ENCODE peak calls at places on chromosomes 1 and 21, in eight cellular contexts. One of them, this sample, is unnamed. For H3K4me1, the result is how much of the 10 kb centered on the place peaks cover.

GRCh38 chr1:82091729-82092128 is 291.0 kb downstream of the ADGRL2 start:
- DNase-seq in hepatocyte: no peak
- DNase-seq in mesendoderm: peak
- DNase-seq in neural progenitor cell: no peak
- DNase-seq in GM23338: peak
- DNase-seq in A549: no peak
- DNase-seq in HCT116: no peak
- DNase-seq in PC-3: no peak
- DNase-seq in this sample: no peak

GRCh38 chr21:36692125-36692843 is 6.6 kb upstream of the SIM2 start:
- DNase-seq in hepatocyte: no peak
- DNase-seq in HCT116: no peak
- DNase-seq in PC-3: no peak
- DNase-seq in neural progenitor cell: peak
- DNase-seq in mesendoderm: peak
- DNase-seq in A549: no peak
- DNase-seq in GM23338: peak
- DNase-seq in this sample: peak

GRCh38 chr1:44568128-44568900 is 106.0 kb downstream of the TMEM53 start:
- DNase-seq in mesendoderm: peak
- DNase-seq in A549: no peak
- DNase-seq in PC-3: peak
- DNase-seq in GM23338: no peak
- DNase-seq in HCT116: no peak
- DNase-seq in hepatocyte: no peak
- DNase-seq in neural progenitor cell: no peak
- DNase-seq in this sample: no peak

GRCh38 chr1:183030053-183030452 is 6.8 kb downstream of the LAMC1 start:
- DNase-seq in mesendoderm: no peak
- DNase-seq in A549: no peak
- DNase-seq in PC-3: peak
- DNase-seq in neural progenitor cell: no peak
- DNase-seq in hepatocyte: peak
- DNase-seq in GM23338: no peak
- DNase-seq in HCT116: no peak
- DNase-seq in this sample: no peak

GRCh38 chr1:43274125-43274803 is 4.5 kb downstream of the TMEM125 start:
- DNase-seq in mesendoderm: peak
- DNase-seq in hepatocyte: no peak
- DNase-seq in PC-3: peak
- DNase-seq in GM23338: peak
- DNase-seq in neural progenitor cell: no peak
- DNase-seq in HCT116: no peak
- DNase-seq in A549: no peak
- DNase-seq in this sample: peak

GRCh38 chr21:45975017-45975595 is 6.5 kb upstream of the COL6A1 start:
- DNase-seq in mesendoderm: peak
- DNase-seq in HCT116: peak
- DNase-seq in A549: no peak
- DNase-seq in GM23338: peak
- DNase-seq in PC-3: peak
- DNase-seq in neural progenitor cell: peak
- DNase-seq in hepatocyte: peak
- DNase-seq in this sample: peak

GRCh38 chr1:195939844-195940243 is 668.4 kb downstream of the KCNT2 start:
- DNase-seq in PC-3: peak
- DNase-seq in hepatocyte: peak
- DNase-seq in mesendoderm: peak
- DNase-seq in neural progenitor cell: peak
- DNase-seq in GM23338: peak
- DNase-seq in HCT116: no peak
- DNase-seq in A549: no peak
- DNase-seq in this sample: no peak

GRCh38 chr21:41396452-41397107 is 29.5 kb upstream of the MX1 start:
- DNase-seq in PC-3: peak
- DNase-seq in HCT116: no peak
- DNase-seq in A549: no peak
- DNase-seq in mesendoderm: peak
- DNase-seq in GM23338: peak
- DNase-seq in neural progenitor cell: peak
- DNase-seq in hepatocyte: peak
- DNase-seq in this sample: no peak

GRCh38 chr1:59013276-59013927 is 229.6 kb upstream of the JUN start:
- DNase-seq in mesendoderm: peak
- DNase-seq in neural progenitor cell: peak
- DNase-seq in GM23338: peak
- DNase-seq in A549: no peak
- DNase-seq in PC-3: no peak
- DNase-seq in HCT116: no peak
- DNase-seq in hepatocyte: peak
- DNase-seq in this sample: no peak

GRCh38 chr1:2277741-2278488 is 49.8 kb downstream of the SKI start:
- DNase-seq in HCT116: no peak
- DNase-seq in GM23338: no peak
- DNase-seq in PC-3: no peak
- DNase-seq in neural progenitor cell: no peak
- DNase-seq in mesendoderm: peak
- DNase-seq in A549: no peak
- DNase-seq in hepatocyte: no peak
- DNase-seq in this sample: peak

GRCh38 chr1:96357132-96357531 is 364.5 kb upstream of the PTBP2 start:
- DNase-seq in A549: no peak
- DNase-seq in HCT116: no peak
- DNase-seq in GM23338: no peak
- DNase-seq in mesendoderm: no peak
- DNase-seq in neural progenitor cell: no peak
- DNase-seq in hepatocyte: no peak
- DNase-seq in PC-3: no peak
- DNase-seq in this sample: no peak

GRCh38 chr1:153032677-153033308 is 1.8 kb downstream of the SPRR1B start:
- DNase-seq in mesendoderm: peak
- DNase-seq in neural progenitor cell: peak
- DNase-seq in PC-3: peak
- DNase-seq in HCT116: peak
- DNase-seq in GM23338: peak
- DNase-seq in A549: peak
- DNase-seq in hepatocyte: no peak
- DNase-seq in this sample: peak

GRCh38 chr1:100699744-100700143 is 19.8 kb upstream of the VCAM1 start:
- DNase-seq in GM23338: no peak
- DNase-seq in mesendoderm: no peak
- DNase-seq in PC-3: peak
- DNase-seq in HCT116: no peak
- DNase-seq in neural progenitor cell: no peak
- DNase-seq in A549: no peak
- DNase-seq in hepatocyte: no peak
- DNase-seq in this sample: no peak

GRCh38 chr1:114235956-114236355 is 82.3 kb upstream of the SYT6 start:
- DNase-seq in neural progenitor cell: no peak
- DNase-seq in PC-3: peak
- DNase-seq in hepatocyte: no peak
- DNase-seq in GM23338: no peak
- DNase-seq in mesendoderm: no peak
- DNase-seq in A549: no peak
- DNase-seq in HCT116: no peak
- DNase-seq in this sample: no peak

GRCh38 chr1:65948609-65949229 is 156.0 kb downstream of the PDE4B start:
- DNase-seq in HCT116: peak
- DNase-seq in A549: no peak
- DNase-seq in GM23338: no peak
- DNase-seq in neural progenitor cell: no peak
- DNase-seq in mesendoderm: peak
- DNase-seq in PC-3: peak
- DNase-seq in hepatocyte: peak
- DNase-seq in this sample: peak

GRCh38 chr1:246794261-246795093 is 70.3 kb downstream of the SCCPDH start:
- DNase-seq in mesendoderm: peak
- DNase-seq in HCT116: no peak
- DNase-seq in GM23338: no peak
- DNase-seq in hepatocyte: no peak
- DNase-seq in neural progenitor cell: peak
- DNase-seq in PC-3: peak
- DNase-seq in A549: no peak
- DNase-seq in this sample: peak

GRCh38 chr1:41860214-41860613 is 58.5 kb downstream of the HIVEP3 start:
- DNase-seq in hepatocyte: no peak
- DNase-seq in HCT116: no peak
- DNase-seq in mesendoderm: no peak
- DNase-seq in A549: no peak
- DNase-seq in PC-3: peak
- DNase-seq in GM23338: no peak
- DNase-seq in neural progenitor cell: no peak
- DNase-seq in this sample: no peak

GRCh38 chr1:164578474-164579200 is 19.7 kb downstream of the PBX1 start:
- DNase-seq in mesendoderm: peak
- DNase-seq in GM23338: peak
- DNase-seq in hepatocyte: no peak
- DNase-seq in PC-3: no peak
- DNase-seq in A549: no peak
- DNase-seq in neural progenitor cell: no peak
- DNase-seq in HCT116: no peak
- DNase-seq in this sample: no peak

GRCh38 chr1:164579346-164579745 is 20.4 kb downstream of the PBX1 start:
- DNase-seq in neural progenitor cell: no peak
- DNase-seq in PC-3: no peak
- DNase-seq in mesendoderm: no peak
- DNase-seq in hepatocyte: no peak
- DNase-seq in GM23338: no peak
- DNase-seq in A549: no peak
- DNase-seq in HCT116: no peak
- DNase-seq in this sample: no peak

GRCh38 chr1:164576311-164577271 is 17.6 kb downstream of the PBX1 start:
- DNase-seq in A549: no peak
- DNase-seq in hepatocyte: no peak
- DNase-seq in HCT116: no peak
- DNase-seq in GM23338: peak
- DNase-seq in PC-3: no peak
- DNase-seq in neural progenitor cell: peak
- DNase-seq in mesendoderm: peak
- DNase-seq in this sample: no peak

GRCh38 chr1:164575356-164575755 is 16.4 kb downstream of the PBX1 start:
- DNase-seq in neural progenitor cell: peak
- DNase-seq in hepatocyte: no peak
- DNase-seq in A549: no peak
- DNase-seq in PC-3: no peak
- DNase-seq in HCT116: no peak
- DNase-seq in mesendoderm: peak
- DNase-seq in GM23338: peak
- DNase-seq in this sample: no peak

GRCh38 chr1:164577291-164577690 is 18.3 kb downstream of the PBX1 start:
- DNase-seq in hepatocyte: no peak
- DNase-seq in GM23338: peak
- DNase-seq in mesendoderm: peak
- DNase-seq in neural progenitor cell: no peak
- DNase-seq in PC-3: no peak
- DNase-seq in HCT116: no peak
- DNase-seq in A549: no peak
- DNase-seq in this sample: no peak
- H3K4me1 ChIP-seq in hepatocyte: under half
- H3K4me1 ChIP-seq in GM23338: half or more
- H3K4me1 ChIP-seq in mesendoderm: under half
- H3K4me1 ChIP-seq in neural progenitor cell: under half
- H3K4me1 ChIP-seq in PC-3: under half
- H3K4me1 ChIP-seq in HCT116: under half
- H3K4me1 ChIP-seq in A549: under half
- H3K4me1 ChIP-seq in this sample: under half

DNA sequence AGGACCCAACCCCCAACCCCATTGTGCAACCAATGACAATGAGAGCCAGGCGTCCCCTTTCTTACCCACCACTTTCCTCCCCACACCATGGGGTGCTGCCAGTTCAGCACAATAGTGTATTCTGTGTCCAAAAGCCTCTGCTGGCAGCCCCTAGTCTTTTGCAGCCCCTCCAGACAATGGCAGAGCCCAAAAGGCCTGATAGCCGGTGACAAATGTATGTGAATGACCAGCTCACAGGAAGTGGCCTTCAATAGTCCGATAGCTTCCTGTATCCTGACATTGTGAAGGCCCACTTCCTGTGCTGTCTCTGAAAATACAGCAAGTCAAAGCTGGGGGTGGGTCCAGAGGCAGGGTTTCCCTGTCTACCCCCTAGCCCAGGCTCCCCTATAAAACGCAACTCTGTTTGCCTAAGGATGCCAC is 16.6 kb downstream of the SMIM12 start:
- DNase-seq in A549: no peak
- DNase-seq in neural progenitor cell: peak
- DNase-seq in hepatocyte: no peak
- DNase-seq in GM23338: no peak
- DNase-seq in HCT116: no peak
- DNase-seq in mesendoderm: peak
- DNase-seq in PC-3: no peak
- DNase-seq in this sample: no peak
- H3K4me2 ChIP-seq in A549: no peak
- H3K4me2 ChIP-seq in neural progenitor cell: peak
- H3K4me2 ChIP-seq in hepatocyte: no peak
- H3K4me2 ChIP-seq in GM23338: peak
- H3K4me2 ChIP-seq in HCT116: no peak
- H3K4me2 ChIP-seq in mesendoderm: no peak
- H3K4me2 ChIP-seq in PC-3: no peak
- H3K4me2 ChIP-seq in this sample: no peak

GRCh38 chr1:155379180-155379876 is 58.6 kb downstream of the RUSC1 start:
- DNase-seq in neural progenitor cell: no peak
- DNase-seq in mesendoderm: peak
- DNase-seq in PC-3: peak
- DNase-seq in hepatocyte: no peak
- DNase-seq in HCT116: no peak
- DNase-seq in GM23338: peak
- DNase-seq in A549: peak
- DNase-seq in this sample: peak

GRCh38 chr1:155379877-155380192 is 59.1 kb downstream of the RUSC1 start:
- DNase-seq in PC-3: no peak
- DNase-seq in mesendoderm: no peak
- DNase-seq in HCT116: no peak
- DNase-seq in A549: no peak
- DNase-seq in neural progenitor cell: no peak
- DNase-seq in GM23338: no peak
- DNase-seq in hepatocyte: no peak
- DNase-seq in this sample: no peak
- H3K27ac ChIP-seq in PC-3: no peak
- H3K27ac ChIP-seq in mesendoderm: no peak
- H3K27ac ChIP-seq in HCT116: no peak
- H3K27ac ChIP-seq in A549: no peak
- H3K27ac ChIP-seq in neural progenitor cell: peak
- H3K27ac ChIP-seq in GM23338: no peak
- H3K27ac ChIP-seq in hepatocyte: no peak
- H3K27ac ChIP-seq in this sample: peak

DNA sequence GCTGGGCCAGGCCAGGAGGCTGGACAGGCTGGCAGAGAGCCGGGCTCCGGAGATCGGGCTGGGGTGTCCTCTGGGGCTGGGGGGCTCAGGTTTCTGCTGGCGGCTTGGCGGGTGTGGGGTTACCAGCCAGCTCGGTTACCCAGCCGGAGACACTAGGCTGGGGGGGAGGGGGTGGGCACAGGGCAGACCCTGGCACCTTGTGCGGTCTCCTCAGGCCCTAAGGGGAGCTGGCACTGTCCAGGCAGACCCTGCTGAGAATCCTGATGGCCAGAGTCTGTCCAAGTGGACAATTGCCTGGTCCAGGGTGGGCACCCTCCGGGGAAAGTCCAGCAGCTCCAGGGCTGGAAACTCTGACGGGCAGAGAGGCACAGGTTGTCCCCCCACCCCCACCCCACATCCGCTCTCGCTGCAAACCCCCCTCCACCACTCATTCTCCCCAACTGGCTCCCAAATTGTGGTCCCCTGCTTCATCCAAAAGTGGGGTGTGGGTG is 6.7 kb downstream of the ZBTB7B start:
- DNase-seq in mesendoderm: no peak
- DNase-seq in GM23338: no peak
- DNase-seq in A549: no peak
- DNase-seq in HCT116: no peak
- DNase-seq in neural progenitor cell: no peak
- DNase-seq in PC-3: no peak
- DNase-seq in hepatocyte: no peak
- DNase-seq in this sample: peak
- H3K4me1 ChIP-seq in mesendoderm: under half
- H3K4me1 ChIP-seq in GM23338: half or more
- H3K4me1 ChIP-seq in A549: half or more
- H3K4me1 ChIP-seq in HCT116: under half
- H3K4me1 ChIP-seq in neural progenitor cell: under half
- H3K4me1 ChIP-seq in PC-3: under half
- H3K4me1 ChIP-seq in hepatocyte: under half
- H3K4me1 ChIP-seq in this sample: under half

This sample was measured in osteoblast.